ENCODE peak calls at places on chromosomes 11 and 22, in four cellular contexts. One of them, this sample, is unnamed.
A peak's percentile ranks its signal among the peaks of the same experiment; 100 is the strongest.

GRCh38 chr11:30143098-30143705 is 87.6 kb upstream of the FSHB start:
- DNase-seq in GM12878: peak; percentile 9
- DNase-seq in K562: peak; percentile 39
- DNase-seq in HepG2: peak; percentile 25
- DNase-seq in this sample: peak; percentile 16

GRCh38 chr22:31272522-31273446 is 19.5 kb downstream of the PIK3IP1 start:
- DNase-seq in GM12878: no peak
- DNase-seq in K562: peak; percentile 26
- DNase-seq in HepG2: peak; percentile 52
- DNase-seq in this sample: peak; percentile 32

GRCh38 chr11:25943777-25944661 is 387.9 kb upstream of the ANO3 start:
- DNase-seq in GM12878: no peak
- DNase-seq in K562: no peak
- DNase-seq in HepG2: no peak
- DNase-seq in this sample: no peak

GRCh38 chr22:37273126-37273845 is 9.0 kb upstream of the CYTH4 start:
- DNase-seq in GM12878: no peak
- DNase-seq in K562: peak; percentile 35
- DNase-seq in HepG2: no peak
- DNase-seq in this sample: no peak

GRCh38 chr11:13680501-13681264 is 12.2 kb downstream of the FAR1 start:
- DNase-seq in GM12878: no peak
- DNase-seq in K562: no peak
- DNase-seq in HepG2: no peak
- DNase-seq in this sample: no peak

GRCh38 chr11:113394919-113395318 is 7.3 kb downstream of the ANKK1 start:
- DNase-seq in GM12878: no peak
- DNase-seq in K562: no peak
- DNase-seq in HepG2: no peak
- DNase-seq in this sample: no peak

GRCh38 chr11:40235841-40236240 is 1223.6 kb downstream of the LRRC4C start:
- DNase-seq in GM12878: no peak
- DNase-seq in K562: no peak
- DNase-seq in HepG2: no peak
- DNase-seq in this sample: no peak

GRCh38 chr11:2554338-2555240 is 109.8 kb downstream of the KCNQ1 start:
- DNase-seq in GM12878: no peak
- DNase-seq in K562: no peak
- DNase-seq in HepG2: no peak
- DNase-seq in this sample: no peak

GRCh38 chr11:119832132-119832531 is 103.1 kb upstream of the NECTIN1 start:
- DNase-seq in GM12878: no peak
- DNase-seq in K562: no peak
- DNase-seq in HepG2: no peak
- DNase-seq in this sample: no peak

GRCh38 chr22:28279888-28280287 is 360.8 kb upstream of the PITPNB start:
- DNase-seq in GM12878: no peak
- DNase-seq in K562: no peak
- DNase-seq in HepG2: no peak
- DNase-seq in this sample: no peak

GRCh38 chr11:6427516-6427915 is 8.6 kb upstream of the APBB1 start:
- DNase-seq in GM12878: no peak
- DNase-seq in K562: no peak
- DNase-seq in HepG2: no peak
- DNase-seq in this sample: no peak

GRCh38 chr11:73184953-73185671 is 33.0 kb upstream of the P2RY2 start:
- DNase-seq in GM12878: no peak
- DNase-seq in K562: peak; percentile 53
- DNase-seq in HepG2: peak; percentile 52
- DNase-seq in this sample: peak; percentile 40

GRCh38 chr22:46604306-46604690 is 15.9 kb upstream of the GRAMD4 start:
- DNase-seq in GM12878: peak; percentile 59
- DNase-seq in K562: peak; percentile 84
- DNase-seq in HepG2: no peak
- DNase-seq in this sample: no peak

GRCh38 chr11:91163619-91164451 is 941.0 kb upstream of the CHORDC1 start:
- DNase-seq in GM12878: no peak
- DNase-seq in K562: no peak
- DNase-seq in HepG2: peak; percentile 2
- DNase-seq in this sample: no peak

GRCh38 chr11:34542085-34542484 is 28.5 kb upstream of the ELF5 start:
- DNase-seq in GM12878: no peak
- DNase-seq in K562: no peak
- DNase-seq in HepG2: no peak
- DNase-seq in this sample: no peak

GRCh38 chr22:20290578-20291248 is 22.6 kb upstream of the RTN4R start:
- DNase-seq in GM12878: no peak
- DNase-seq in K562: peak; percentile 31
- DNase-seq in HepG2: no peak
- DNase-seq in this sample: no peak

GRCh38 chr22:17540481-17540880 is 22.8 kb upstream of the SLC25A18 start:
- DNase-seq in GM12878: no peak
- DNase-seq in K562: peak; percentile 69
- DNase-seq in HepG2: no peak
- DNase-seq in this sample: no peak

GRCh38 chr22:38046070-38046748 is 11.0 kb upstream of the PICK1 start:
- DNase-seq in GM12878: no peak
- DNase-seq in K562: no peak
- DNase-seq in HepG2: no peak
- DNase-seq in this sample: no peak

GRCh38 chr22:35313311-35314121 is 13.8 kb downstream of the TOM1 start:
- DNase-seq in GM12878: no peak
- DNase-seq in K562: no peak
- DNase-seq in HepG2: peak; percentile 70
- DNase-seq in this sample: no peak

GRCh38 chr11:84905411-84905810 is 721.7 kb downstream of the DLG2 start:
- DNase-seq in GM12878: no peak
- DNase-seq in K562: no peak
- DNase-seq in HepG2: no peak
- DNase-seq in this sample: no peak

GRCh38 chr11:34426766-34427170 is 12.0 kb upstream of the CAT start:
- DNase-seq in GM12878: no peak
- DNase-seq in K562: peak; percentile 47
- DNase-seq in HepG2: no peak
- DNase-seq in this sample: no peak

GRCh38 chr11:1460396-1460795 is 26.2 kb downstream of the MOB2 start:
- DNase-seq in GM12878: no peak
- DNase-seq in K562: no peak
- DNase-seq in HepG2: no peak
- DNase-seq in this sample: no peak

GRCh38 chr22:38570841-38571364 is 920 bp upstream of the DMC1 start:
- DNase-seq in GM12878: no peak
- DNase-seq in K562: no peak
- DNase-seq in HepG2: no peak
- DNase-seq in this sample: peak; percentile 7

GRCh38 chr11:18271206-18271605 is 5.1 kb downstream of the SAA1 start:
- DNase-seq in GM12878: no peak
- DNase-seq in K562: no peak
- DNase-seq in HepG2: no peak
- DNase-seq in this sample: no peak

GRCh38 chr11:134731562-134731961 is 319.5 kb upstream of the B3GAT1 start:
- DNase-seq in GM12878: no peak
- DNase-seq in K562: no peak
- DNase-seq in HepG2: no peak
- DNase-seq in this sample: no peak

GRCh38 chr11:117825538-117826359 is 1.2 kb upstream of the FXYD2 start:
- DNase-seq in GM12878: no peak
- DNase-seq in K562: no peak
- DNase-seq in HepG2: no peak
- DNase-seq in this sample: no peak

GRCh38 chr11:1373536-1374214 is 16.1 kb upstream of the BRSK2 start:
- DNase-seq in GM12878: no peak
- DNase-seq in K562: no peak
- DNase-seq in HepG2: no peak
- DNase-seq in this sample: no peak

GRCh38 chr11:26828291-26828690 is 106.4 kb upstream of the SLC5A12 start:
- DNase-seq in GM12878: no peak
- DNase-seq in K562: no peak
- DNase-seq in HepG2: no peak
- DNase-seq in this sample: no peak

GRCh38 chr11:131809203-131809948 is 439.0 kb downstream of the NTM start:
- DNase-seq in GM12878: no peak
- DNase-seq in K562: no peak
- DNase-seq in HepG2: no peak
- DNase-seq in this sample: no peak

GRCh38 chr11:71084306-71085012 is 167.9 kb downstream of the SHANK2 start:
- DNase-seq in GM12878: no peak
- DNase-seq in K562: no peak
- DNase-seq in HepG2: no peak
- DNase-seq in this sample: no peak

GRCh38 chr11:77999446-77999845 is 5.0 kb upstream of the INTS4 start:
- DNase-seq in GM12878: no peak
- DNase-seq in K562: no peak
- DNase-seq in HepG2: no peak
- DNase-seq in this sample: no peak
- TF ChIP-seq SP1 in GM12878: no peak
- TF ChIP-seq SP1 in K562: no peak
- TF ChIP-seq SP1 in HepG2: no peak
- TF ChIP-seq SP1 in this sample: no peak

GRCh38 chr22:41557401-41558240 is 3.2 kb upstream of the CSDC2 start:
- DNase-seq in GM12878: no peak
- DNase-seq in K562: peak; percentile 53
- DNase-seq in HepG2: peak; percentile 70
- DNase-seq in this sample: no peak
- TF ChIP-seq REST in GM12878: no peak
- TF ChIP-seq REST in K562: no peak
- TF ChIP-seq REST in HepG2: no peak
- TF ChIP-seq REST in this sample: no peak

GRCh38 chr11:121489823-121490222 is 37.1 kb upstream of the SORL1-AS1 start:
- DNase-seq in GM12878: no peak
- DNase-seq in K562: no peak
- DNase-seq in HepG2: no peak
- DNase-seq in this sample: no peak
- TF ChIP-seq SP1 in GM12878: no peak
- TF ChIP-seq SP1 in K562: no peak
- TF ChIP-seq SP1 in HepG2: no peak
- TF ChIP-seq SP1 in this sample: no peak

DNA sequence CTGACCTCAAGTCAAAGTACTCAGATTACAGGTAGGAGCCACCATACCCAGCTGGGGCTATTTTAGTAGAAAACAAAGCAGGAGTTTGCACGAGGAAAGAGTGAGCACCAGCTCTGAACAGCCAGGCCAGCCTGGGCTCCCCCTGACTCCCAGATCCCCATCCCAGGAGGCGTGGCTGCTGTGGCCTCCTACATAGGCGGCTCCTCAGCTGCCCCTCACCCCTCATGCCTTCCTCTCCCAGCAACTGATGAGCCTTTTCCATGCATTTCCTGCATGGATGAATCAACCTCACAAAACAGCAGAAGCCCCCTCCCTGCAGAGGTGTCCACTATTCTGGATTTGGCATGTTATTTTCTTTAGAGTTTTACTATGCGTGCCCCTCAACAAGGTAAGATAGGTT is 10.5 kb upstream of the FLRT1 start:
- DNase-seq in GM12878: no peak
- DNase-seq in K562: no peak
- DNase-seq in HepG2: no peak
- DNase-seq in this sample: no peak
- TF ChIP-seq REST in GM12878: no peak
- TF ChIP-seq REST in K562: no peak
- TF ChIP-seq REST in HepG2: no peak
- TF ChIP-seq REST in this sample: no peak

DNA sequence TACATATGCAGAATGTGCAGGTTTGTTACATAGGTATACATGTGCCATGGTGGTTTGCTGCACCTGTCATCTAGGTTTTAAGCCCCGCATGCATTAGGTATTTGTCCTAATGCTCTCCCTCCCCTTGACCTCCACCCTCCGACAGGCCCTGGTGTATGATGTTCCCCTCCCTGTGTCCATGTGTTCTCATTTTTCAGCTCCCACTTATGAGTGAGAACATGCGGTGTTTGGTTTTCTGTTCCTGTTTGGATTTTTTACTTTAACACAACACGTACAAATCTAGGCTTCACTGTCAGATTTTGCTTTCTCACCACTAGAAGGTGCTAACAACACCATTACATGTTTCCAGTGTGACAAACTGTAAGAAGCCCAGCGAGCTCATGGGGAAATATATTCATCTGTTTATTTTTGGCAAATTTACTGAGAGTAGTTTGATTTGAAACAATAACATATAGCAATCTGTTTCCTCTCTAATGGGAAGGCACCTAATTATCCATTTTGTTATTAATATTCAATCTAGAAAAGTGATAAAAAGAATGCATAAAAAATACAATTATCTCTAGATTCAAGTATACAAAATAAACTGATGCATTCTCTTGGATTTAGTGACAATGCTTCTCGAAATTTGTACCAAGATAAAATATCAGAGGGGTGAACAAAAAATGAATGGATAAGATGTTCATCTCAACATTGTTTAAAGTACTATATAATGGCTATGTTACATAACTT is 23.2 kb upstream of the BIRC3 start:
- DNase-seq in GM12878: no peak
- DNase-seq in K562: no peak
- DNase-seq in HepG2: peak; percentile 54
- DNase-seq in this sample: peak; percentile 62
- TF ChIP-seq SP1 in GM12878: no peak
- TF ChIP-seq SP1 in K562: no peak
- TF ChIP-seq SP1 in HepG2: no peak
- TF ChIP-seq SP1 in this sample: no peak

GRCh38 chr11:86571273-86571948 is 101.0 kb downstream of the ME3 start:
- DNase-seq in GM12878: no peak
- DNase-seq in K562: peak; percentile 63
- DNase-seq in HepG2: peak; percentile 69
- DNase-seq in this sample: peak; percentile 80
- TF ChIP-seq REST in GM12878: no peak
- TF ChIP-seq REST in K562: no peak
- TF ChIP-seq REST in HepG2: no peak
- TF ChIP-seq REST in this sample: no peak

GRCh38 chr11:94868468-94868867 is 100.3 kb downstream of the AMOTL1 start:
- DNase-seq in GM12878: no peak
- DNase-seq in K562: no peak
- DNase-seq in HepG2: no peak
- DNase-seq in this sample: no peak

GRCh38 chr11:94866936-94867795 is 99.0 kb downstream of the AMOTL1 start:
- DNase-seq in GM12878: no peak
- DNase-seq in K562: no peak
- DNase-seq in HepG2: no peak
- DNase-seq in this sample: no peak

GRCh38 chr11:94871491-94872185 is 101.7 kb downstream of the CWC15 start:
- DNase-seq in GM12878: no peak
- DNase-seq in K562: no peak
- DNase-seq in HepG2: no peak
- DNase-seq in this sample: no peak

GRCh38 chr11:94869186-94869585 is 101.0 kb downstream of the AMOTL1 start:
- DNase-seq in GM12878: no peak
- DNase-seq in K562: no peak
- DNase-seq in HepG2: no peak
- DNase-seq in this sample: no peak

GRCh38 chr11:94870422-94870821 is 102.3 kb downstream of the AMOTL1 start:
- DNase-seq in GM12878: no peak
- DNase-seq in K562: no peak
- DNase-seq in HepG2: no peak
- DNase-seq in this sample: no peak
- TF ChIP-seq SP1 in GM12878: no peak
- TF ChIP-seq SP1 in K562: no peak
- TF ChIP-seq SP1 in HepG2: no peak
- TF ChIP-seq SP1 in this sample: no peak